ENCODE peak calls at places on chromosome 14, in nine cellular contexts. H, X, B, A, D, C, Y, O and P are unnamed samples.

GRCh38 chr14:60736494-60736893 is 1.9 kb downstream of the MNAT1 start:
- DNase-seq in H (no peak), X (no peak), B (no peak), A (peak), D (no peak), C (peak), Y (no peak), O (peak), P (no peak)

GRCh38 chr14:36129181-36129580 is 47.3 kb downstream of the PTCSC3 start:
- DNase-seq in H (no peak), X (peak), B (no peak), A (no peak), D (no peak), C (no peak), Y (no peak), O (no peak), P (no peak)

GRCh38 chr14:94505206-94505605 is 4.1 kb downstream of the SERPINA12 start:
- DNase-seq in H (no peak), X (no peak), B (no peak), A (no peak), D (no peak), C (no peak), Y (no peak), O (no peak), P (no peak)

GRCh38 chr14:90681889-90682429 is 134.3 kb downstream of the TTC7B start:
- DNase-seq in H (no peak), X (no peak), B (no peak), A (no peak), D (no peak), C (no peak), Y (no peak), O (no peak), P (no peak)

GRCh38 chr14:45194964-45195363 is 58.0 kb downstream of the MIS18BP1 start:
- DNase-seq in H (no peak), X (no peak), B (no peak), A (no peak), D (no peak), C (no peak), Y (no peak), O (no peak), P (no peak)

GRCh38 chr14:53968756-53969155 is 12.1 kb upstream of the BMP4 start:
- DNase-seq in H (no peak), X (no peak), B (no peak), A (no peak), D (no peak), C (no peak), Y (no peak), O (no peak), P (no peak)

GRCh38 chr14:85416771-85417170 is 113.2 kb upstream of the FLRT2 start:
- DNase-seq in H (no peak), X (no peak), B (peak), A (peak), D (no peak), C (peak), Y (no peak), O (peak), P (no peak)

GRCh38 chr14:23550827-23551265 is 719 bp downstream of the ZFHX2 start:
- DNase-seq in H (no peak), X (no peak), B (peak), A (no peak), D (no peak), C (no peak), Y (no peak), O (no peak), P (peak)

GRCh38 chr14:98236314-98236713 is 1035.7 kb downstream of the BCL11B start:
- DNase-seq in H (no peak), X (no peak), B (no peak), A (no peak), D (no peak), C (no peak), Y (no peak), O (no peak), P (no peak)

GRCh38 chr14:73180385-73180805 is 44.1 kb downstream of the PSEN1 start:
- DNase-seq in H (no peak), X (no peak), B (peak), A (peak), D (no peak), C (peak), Y (no peak), O (peak), P (no peak)

GRCh38 chr14:51610766-51611165 is 40.9 kb upstream of the FRMD6 start:
- DNase-seq in H (no peak), X (no peak), B (no peak), A (no peak), D (no peak), C (no peak), Y (no peak), O (peak), P (no peak)

GRCh38 chr14:98240396-98240795 is 1031.6 kb downstream of the BCL11B start:
- DNase-seq in H (no peak), X (no peak), B (no peak), A (no peak), D (no peak), C (no peak), Y (no peak), O (no peak), P (no peak)

GRCh38 chr14:71143391-71144290 is 236.4 kb downstream of the PCNX1 start:
- DNase-seq in H (no peak), X (no peak), B (peak), A (peak), D (no peak), C (peak), Y (no peak), O (peak), P (no peak)

GRCh38 chr14:94974893-94975292 is 182.4 kb downstream of the DICER1 start:
- DNase-seq in H (no peak), X (no peak), B (no peak), A (no peak), D (no peak), C (no peak), Y (no peak), O (no peak), P (no peak)

GRCh38 chr14:60647081-60647836 is 2.0 kb downstream of the SIX1 start:
- DNase-seq in H (no peak), X (peak), B (peak), A (peak), D (no peak), C (no peak), Y (no peak), O (peak), P (no peak)

GRCh38 chr14:73616831-73617230 is 4.5 kb downstream of the ACOT6 start:
- DNase-seq in H (no peak), X (no peak), B (no peak), A (no peak), D (no peak), C (no peak), Y (no peak), O (no peak), P (no peak)

DNA sequence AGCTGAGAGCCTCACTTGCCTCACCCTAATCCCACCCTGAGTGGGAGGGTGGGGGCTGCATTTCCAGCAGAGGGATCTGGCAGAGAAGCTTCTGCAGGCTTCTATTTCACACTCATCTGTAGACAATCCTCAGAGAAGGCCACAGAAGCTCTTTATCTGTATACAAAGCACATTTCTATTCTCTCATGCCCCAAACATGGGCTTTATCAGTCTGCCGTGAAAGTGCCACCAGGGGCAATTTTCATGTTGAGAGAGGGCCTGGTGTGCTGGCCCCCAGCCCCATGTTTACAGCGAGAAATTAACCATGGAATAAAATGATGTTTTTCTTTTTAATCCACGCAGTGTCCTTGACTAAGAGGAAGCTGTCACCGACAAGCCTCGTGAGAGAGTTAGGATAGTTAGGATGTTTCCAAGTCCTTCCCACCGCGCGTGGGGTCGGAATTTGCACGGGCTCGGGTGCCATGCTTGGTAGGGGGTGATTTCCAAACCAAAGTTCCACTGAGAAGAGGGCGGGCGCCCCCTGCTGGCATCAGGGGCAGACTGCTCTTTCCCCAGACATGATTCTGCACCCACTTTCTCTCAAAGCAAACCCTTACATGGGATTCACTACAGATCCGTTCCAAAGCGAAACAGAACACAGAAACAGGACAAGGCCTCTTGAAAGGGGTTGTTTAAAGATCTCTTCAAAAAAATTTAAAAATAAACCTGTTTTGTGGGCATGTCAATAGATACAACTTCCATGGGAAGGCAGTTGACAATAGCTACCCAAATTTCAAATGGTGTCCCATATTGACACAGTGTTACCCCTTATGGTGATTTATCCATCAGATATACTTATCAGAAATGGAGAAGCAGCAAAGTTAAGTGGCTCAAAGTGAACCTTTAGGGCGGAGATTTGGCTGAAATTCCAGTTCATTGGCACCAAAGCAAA is 19.4 kb downstream of the BDKRB1 start:
- DNase-seq in H (peak), X (peak), B (peak), A (peak), D (peak), C (peak), Y (peak), O (peak), P (peak)
- TF ChIP-seq CTCF in H (peak), X (peak), B (peak), A (peak), D (peak), C (peak), Y (peak), O (peak), P (peak)

GRCh38 chr14:29518335-29518734 is 409.3 kb downstream of the PRKD1 start:
- DNase-seq in H (no peak), X (no peak), B (no peak), A (peak), D (no peak), C (peak), Y (no peak), O (peak), P (no peak)
- TF ChIP-seq CTCF in H (no peak), X (no peak), B (no peak), A (peak), D (no peak), C (peak), Y (no peak), O (peak), P (no peak)

GRCh38 chr14:76112889-76113611 is 38.7 kb upstream of the GPATCH2L start:
- DNase-seq in H (no peak), X (peak), B (no peak), A (no peak), D (no peak), C (no peak), Y (no peak), O (no peak), P (no peak)

GRCh38 chr14:76118594-76118993 is 33.1 kb upstream of the GPATCH2L start:
- DNase-seq in H (no peak), X (no peak), B (no peak), A (no peak), D (no peak), C (no peak), Y (no peak), O (no peak), P (no peak)

GRCh38 chr14:76117789-76118188 is 33.9 kb upstream of the GPATCH2L start:
- DNase-seq in H (no peak), X (no peak), B (no peak), A (no peak), D (no peak), C (no peak), Y (no peak), O (no peak), P (no peak)

GRCh38 chr14:76113691-76114090 is 38.0 kb upstream of the GPATCH2L start:
- DNase-seq in H (no peak), X (peak), B (no peak), A (no peak), D (no peak), C (no peak), Y (no peak), O (no peak), P (no peak)

GRCh38 chr14:76115010-76115422 is 36.7 kb upstream of the GPATCH2L start:
- DNase-seq in H (no peak), X (peak), B (peak), A (no peak), D (no peak), C (no peak), Y (no peak), O (no peak), P (no peak)
- TF ChIP-seq CTCF in H (no peak), X (peak), B (no peak), A (no peak), D (no peak), C (no peak), Y (no peak), O (peak), P (no peak)

DNA sequence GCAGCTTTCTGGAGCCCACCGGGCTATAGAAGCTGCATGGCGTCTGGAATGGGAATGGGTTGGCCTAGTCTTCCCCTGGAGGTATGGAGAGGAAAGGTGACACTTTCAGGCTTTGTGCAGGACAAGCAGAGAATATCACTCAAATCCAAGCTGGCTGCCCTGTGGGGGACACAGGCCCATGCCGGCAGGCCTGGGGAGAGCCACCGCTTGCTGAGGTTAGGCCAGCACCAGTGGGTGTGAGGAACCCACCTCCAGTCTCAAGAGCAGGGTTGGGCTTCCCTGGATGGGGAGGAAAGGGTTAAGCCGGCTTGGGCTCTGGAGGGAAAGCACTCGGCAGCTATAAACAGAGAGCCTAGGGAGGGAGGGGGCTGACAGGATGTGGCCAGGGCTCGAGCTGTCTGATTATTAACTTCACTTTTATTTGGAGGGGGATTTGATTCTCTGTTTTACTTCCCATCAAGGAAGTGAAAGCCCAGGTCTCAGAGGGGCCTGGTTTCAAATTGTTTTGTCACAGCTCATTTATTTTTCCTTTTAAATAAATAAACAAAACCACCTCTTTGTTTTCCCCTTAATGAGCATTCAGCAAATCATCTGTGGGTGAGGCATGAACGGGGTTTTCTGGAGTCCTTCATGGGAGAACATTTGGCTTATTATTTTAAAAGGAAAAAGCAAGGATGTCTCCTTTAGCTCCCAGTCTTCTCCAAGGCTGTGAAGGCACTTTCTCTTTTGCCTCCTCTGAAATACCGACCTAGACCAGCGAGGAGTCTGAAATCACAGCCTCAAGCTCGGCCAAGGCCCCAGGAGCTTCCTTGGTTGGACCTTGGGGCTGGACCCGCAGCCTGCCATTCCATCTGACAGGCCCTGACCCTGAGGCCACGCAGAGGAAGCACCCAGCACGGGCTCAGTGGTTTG is 21.8 kb upstream of the ZFP36L1 start:
- DNase-seq in H (no peak), X (peak), B (peak), A (peak), D (no peak), C (peak), Y (no peak), O (peak), P (peak)
- TF ChIP-seq CTCF in H (no peak), X (peak), B (no peak), A (no peak), D (no peak), C (no peak), Y (no peak), O (no peak), P (no peak)

GRCh38 chr14:104341532-104342434 is 203.4 kb downstream of the KIF26A start:
- DNase-seq in H (peak), X (peak), B (peak), A (peak), D (no peak), C (peak), Y (no peak), O (peak), P (no peak)
- TF ChIP-seq CTCF in H (peak), X (peak), B (no peak), A (no peak), D (no peak), C (peak), Y (no peak), O (peak), P (peak)